ENCODE peak calls at places on chromosome 4, in seven cellular contexts. One of them, this sample, is unnamed.

GRCh38 chr4:137997496-137997895 is 244.7 kb downstream of the SLC7A11 start:
- DNase-seq in small intestine: no peak
- DNase-seq in dorsolateral prefrontal cortex: no peak
- DNase-seq in neural progenitor cell: peak; percentile 48
- DNase-seq in tibial artery: no peak
- DNase-seq in substantia nigra: no peak
- DNase-seq in CD4-positive, alpha-beta T cell: no peak
- DNase-seq in this sample: no peak

GRCh38 chr4:95637047-95637600 is 88.4 kb upstream of the UNC5C start:
- DNase-seq in small intestine: no peak
- DNase-seq in dorsolateral prefrontal cortex: no peak
- DNase-seq in neural progenitor cell: peak; percentile 55
- DNase-seq in tibial artery: no peak
- DNase-seq in substantia nigra: no peak
- DNase-seq in CD4-positive, alpha-beta T cell: no peak
- DNase-seq in this sample: no peak

GRCh38 chr4:74632634-74633033 is 161.7 kb downstream of the BTC start:
- DNase-seq in small intestine: no peak
- DNase-seq in dorsolateral prefrontal cortex: no peak
- DNase-seq in neural progenitor cell: no peak
- DNase-seq in tibial artery: peak; percentile 57
- DNase-seq in substantia nigra: no peak
- DNase-seq in CD4-positive, alpha-beta T cell: no peak
- DNase-seq in this sample: no peak

GRCh38 chr4:128334256-128334655 is 46.6 kb upstream of the PGRMC2 start:
- DNase-seq in small intestine: no peak
- DNase-seq in dorsolateral prefrontal cortex: no peak
- DNase-seq in neural progenitor cell: no peak
- DNase-seq in tibial artery: no peak
- DNase-seq in substantia nigra: no peak
- DNase-seq in CD4-positive, alpha-beta T cell: no peak
- DNase-seq in this sample: no peak

GRCh38 chr4:28357985-28358384 is 1497.3 kb downstream of the STIM2 start:
- DNase-seq in small intestine: no peak
- DNase-seq in dorsolateral prefrontal cortex: peak; percentile 20
- DNase-seq in neural progenitor cell: peak; percentile 42
- DNase-seq in tibial artery: no peak
- DNase-seq in substantia nigra: no peak
- DNase-seq in CD4-positive, alpha-beta T cell: no peak
- DNase-seq in this sample: no peak

GRCh38 chr4:185203380-185204237 is at the start of gene CFAP97:
- DNase-seq in small intestine: peak; percentile 79
- DNase-seq in dorsolateral prefrontal cortex: peak; percentile 83
- DNase-seq in neural progenitor cell: peak; percentile 85
- DNase-seq in tibial artery: peak; percentile 96
- DNase-seq in substantia nigra: peak; percentile 43
- DNase-seq in CD4-positive, alpha-beta T cell: peak; percentile 80
- DNase-seq in this sample: peak; percentile 87

GRCh38 chr4:114383721-114384120 is 214.9 kb upstream of the UGT8 start:
- DNase-seq in small intestine: no peak
- DNase-seq in dorsolateral prefrontal cortex: no peak
- DNase-seq in neural progenitor cell: no peak
- DNase-seq in tibial artery: no peak
- DNase-seq in substantia nigra: no peak
- DNase-seq in CD4-positive, alpha-beta T cell: no peak
- DNase-seq in this sample: no peak

GRCh38 chr4:62517721-62518120 is 1317.6 kb downstream of the ADGRL3 start:
- DNase-seq in small intestine: no peak
- DNase-seq in dorsolateral prefrontal cortex: no peak
- DNase-seq in neural progenitor cell: no peak
- DNase-seq in tibial artery: no peak
- DNase-seq in substantia nigra: no peak
- DNase-seq in CD4-positive, alpha-beta T cell: no peak
- DNase-seq in this sample: no peak

GRCh38 chr4:17324431-17324830 is 187.5 kb downstream of the QDPR start:
- DNase-seq in small intestine: peak; percentile 7
- DNase-seq in dorsolateral prefrontal cortex: no peak
- DNase-seq in neural progenitor cell: peak; percentile 67
- DNase-seq in tibial artery: no peak
- DNase-seq in substantia nigra: no peak
- DNase-seq in CD4-positive, alpha-beta T cell: peak; percentile 41
- DNase-seq in this sample: no peak

GRCh38 chr4:140839888-140840790 is 84.0 kb upstream of the TBC1D9 start:
- DNase-seq in small intestine: no peak
- DNase-seq in dorsolateral prefrontal cortex: no peak
- DNase-seq in neural progenitor cell: peak; percentile 9
- DNase-seq in tibial artery: no peak
- DNase-seq in substantia nigra: no peak
- DNase-seq in CD4-positive, alpha-beta T cell: no peak
- DNase-seq in this sample: no peak

GRCh38 chr4:139875456-139875855 is 209.8 kb downstream of the MGST2 start:
- DNase-seq in small intestine: no peak
- DNase-seq in dorsolateral prefrontal cortex: no peak
- DNase-seq in neural progenitor cell: peak; percentile 69
- DNase-seq in tibial artery: no peak
- DNase-seq in substantia nigra: no peak
- DNase-seq in CD4-positive, alpha-beta T cell: no peak
- DNase-seq in this sample: no peak

GRCh38 chr4:2583092-2583491 is 46.6 kb downstream of the FAM193A start:
- DNase-seq in small intestine: no peak
- DNase-seq in dorsolateral prefrontal cortex: no peak
- DNase-seq in neural progenitor cell: no peak
- DNase-seq in tibial artery: no peak
- DNase-seq in substantia nigra: no peak
- DNase-seq in CD4-positive, alpha-beta T cell: no peak
- DNase-seq in this sample: no peak

GRCh38 chr4:97720869-97721432 is 422.3 kb downstream of the STPG2 start:
- DNase-seq in small intestine: peak; percentile 63
- DNase-seq in dorsolateral prefrontal cortex: no peak
- DNase-seq in neural progenitor cell: peak; percentile 7
- DNase-seq in tibial artery: no peak
- DNase-seq in substantia nigra: no peak
- DNase-seq in CD4-positive, alpha-beta T cell: no peak
- DNase-seq in this sample: no peak

GRCh38 chr4:104975617-104976016 is 171.1 kb upstream of the TET2 start:
- DNase-seq in small intestine: no peak
- DNase-seq in dorsolateral prefrontal cortex: no peak
- DNase-seq in neural progenitor cell: no peak
- DNase-seq in tibial artery: no peak
- DNase-seq in substantia nigra: no peak
- DNase-seq in CD4-positive, alpha-beta T cell: no peak
- DNase-seq in this sample: no peak

GRCh38 chr4:135552131-135552530 is 1350.5 kb upstream of the PABPC4L start:
- DNase-seq in small intestine: no peak
- DNase-seq in dorsolateral prefrontal cortex: no peak
- DNase-seq in neural progenitor cell: no peak
- DNase-seq in tibial artery: no peak
- DNase-seq in substantia nigra: no peak
- DNase-seq in CD4-positive, alpha-beta T cell: no peak
- DNase-seq in this sample: no peak

GRCh38 chr4:184267673-184268573 is 50.2 kb upstream of the ENPP6 start:
- DNase-seq in small intestine: peak; percentile 77
- DNase-seq in dorsolateral prefrontal cortex: no peak
- DNase-seq in neural progenitor cell: no peak
- DNase-seq in tibial artery: no peak
- DNase-seq in substantia nigra: peak; percentile 25
- DNase-seq in CD4-positive, alpha-beta T cell: peak; percentile 65
- DNase-seq in this sample: peak; percentile 38

GRCh38 chr4:99459546-99460042 is 24.5 kb upstream of the ADH7 start:
- DNase-seq in small intestine: no peak
- DNase-seq in dorsolateral prefrontal cortex: no peak
- DNase-seq in neural progenitor cell: no peak
- DNase-seq in tibial artery: no peak
- DNase-seq in substantia nigra: no peak
- DNase-seq in CD4-positive, alpha-beta T cell: no peak
- DNase-seq in this sample: no peak

GRCh38 chr4:128282516-128282915 is 5.1 kb downstream of the PGRMC2 start:
- DNase-seq in small intestine: no peak
- DNase-seq in dorsolateral prefrontal cortex: no peak
- DNase-seq in neural progenitor cell: no peak
- DNase-seq in tibial artery: no peak
- DNase-seq in substantia nigra: no peak
- DNase-seq in CD4-positive, alpha-beta T cell: no peak
- DNase-seq in this sample: no peak

GRCh38 chr4:160038560-160038959 is 935.7 kb downstream of the RAPGEF2 start:
- DNase-seq in small intestine: no peak
- DNase-seq in dorsolateral prefrontal cortex: no peak
- DNase-seq in neural progenitor cell: no peak
- DNase-seq in tibial artery: no peak
- DNase-seq in substantia nigra: no peak
- DNase-seq in CD4-positive, alpha-beta T cell: no peak
- DNase-seq in this sample: no peak

GRCh38 chr4:2798399-2799301 is 5.8 kb downstream of the SH3BP2 start:
- DNase-seq in small intestine: peak; percentile 86
- DNase-seq in dorsolateral prefrontal cortex: no peak
- DNase-seq in neural progenitor cell: peak; percentile 4
- DNase-seq in tibial artery: peak; percentile 81
- DNase-seq in substantia nigra: no peak
- DNase-seq in CD4-positive, alpha-beta T cell: peak; percentile 46
- DNase-seq in this sample: no peak

GRCh38 chr4:8777320-8778196 is 94.1 kb downstream of the HMX1 start:
- DNase-seq in small intestine: no peak
- DNase-seq in dorsolateral prefrontal cortex: no peak
- DNase-seq in neural progenitor cell: no peak
- DNase-seq in tibial artery: no peak
- DNase-seq in substantia nigra: no peak
- DNase-seq in CD4-positive, alpha-beta T cell: no peak
- DNase-seq in this sample: no peak

GRCh38 chr4:38676986-38677385 is 13.0 kb downstream of the KLF3 start:
- DNase-seq in small intestine: no peak
- DNase-seq in dorsolateral prefrontal cortex: no peak
- DNase-seq in neural progenitor cell: no peak
- DNase-seq in tibial artery: no peak
- DNase-seq in substantia nigra: no peak
- DNase-seq in CD4-positive, alpha-beta T cell: no peak
- DNase-seq in this sample: no peak

GRCh38 chr4:38681283-38682066 is 17.5 kb downstream of the KLF3 start:
- DNase-seq in small intestine: no peak
- DNase-seq in dorsolateral prefrontal cortex: no peak
- DNase-seq in neural progenitor cell: no peak
- DNase-seq in tibial artery: no peak
- DNase-seq in substantia nigra: no peak
- DNase-seq in CD4-positive, alpha-beta T cell: no peak
- DNase-seq in this sample: no peak

GRCh38 chr4:38677466-38677865 is 13.5 kb downstream of the KLF3 start:
- DNase-seq in small intestine: no peak
- DNase-seq in dorsolateral prefrontal cortex: no peak
- DNase-seq in neural progenitor cell: no peak
- DNase-seq in tibial artery: no peak
- DNase-seq in substantia nigra: no peak
- DNase-seq in CD4-positive, alpha-beta T cell: no peak
- DNase-seq in this sample: no peak

GRCh38 chr4:38675167-38676121 is 11.4 kb downstream of the KLF3 start:
- DNase-seq in small intestine: peak; percentile 84
- DNase-seq in dorsolateral prefrontal cortex: peak; percentile 46
- DNase-seq in neural progenitor cell: peak; percentile 90
- DNase-seq in tibial artery: peak; percentile 85
- DNase-seq in substantia nigra: no peak
- DNase-seq in CD4-positive, alpha-beta T cell: peak; percentile 81
- DNase-seq in this sample: peak; percentile 56

GRCh38 chr4:38678078-38678477 is 14.1 kb downstream of the KLF3 start:
- DNase-seq in small intestine: no peak
- DNase-seq in dorsolateral prefrontal cortex: no peak
- DNase-seq in neural progenitor cell: no peak
- DNase-seq in tibial artery: no peak
- DNase-seq in substantia nigra: no peak
- DNase-seq in CD4-positive, alpha-beta T cell: no peak
- DNase-seq in this sample: no peak
- H3K27ac ChIP-seq in small intestine: peak overlapping the region; percentile 14
- H3K27ac ChIP-seq in dorsolateral prefrontal cortex: peak overlapping the region; percentile 99
- H3K27ac ChIP-seq in neural progenitor cell: no peak overlapping the region
- H3K27ac ChIP-seq in tibial artery: no peak overlapping the region
- H3K27ac ChIP-seq in substantia nigra: peak overlapping the region; percentile 85
- H3K27ac ChIP-seq in CD4-positive, alpha-beta T cell: no peak overlapping the region
- H3K27ac ChIP-seq in this sample: peak overlapping the region; percentile 42

GRCh38 chr4:186680649-186681048 is 43.0 kb downstream of the FAT1 start:
- DNase-seq in small intestine: no peak
- DNase-seq in dorsolateral prefrontal cortex: no peak
- DNase-seq in neural progenitor cell: no peak
- DNase-seq in tibial artery: no peak
- DNase-seq in substantia nigra: no peak
- DNase-seq in CD4-positive, alpha-beta T cell: no peak
- DNase-seq in this sample: no peak

GRCh38 chr4:186676531-186677158 is 47.0 kb downstream of the FAT1 start:
- DNase-seq in small intestine: no peak
- DNase-seq in dorsolateral prefrontal cortex: no peak
- DNase-seq in neural progenitor cell: peak; percentile 24
- DNase-seq in tibial artery: no peak
- DNase-seq in substantia nigra: no peak
- DNase-seq in CD4-positive, alpha-beta T cell: no peak
- DNase-seq in this sample: no peak
- H3K27ac ChIP-seq in small intestine: no peak overlapping the region
- H3K27ac ChIP-seq in dorsolateral prefrontal cortex: no peak overlapping the region
- H3K27ac ChIP-seq in neural progenitor cell: peak overlapping the region; percentile 60
- H3K27ac ChIP-seq in tibial artery: peak overlapping the region; percentile 5
- H3K27ac ChIP-seq in substantia nigra: no peak overlapping the region
- H3K27ac ChIP-seq in CD4-positive, alpha-beta T cell: no peak overlapping the region
- H3K27ac ChIP-seq in this sample: no peak overlapping the region

GRCh38 chr4:102438396-102438795 is 62.8 kb upstream of the NFKB1 start:
- DNase-seq in small intestine: no peak
- DNase-seq in dorsolateral prefrontal cortex: no peak
- DNase-seq in neural progenitor cell: no peak
- DNase-seq in tibial artery: no peak
- DNase-seq in substantia nigra: no peak
- DNase-seq in CD4-positive, alpha-beta T cell: no peak
- DNase-seq in this sample: no peak

GRCh38 chr4:102440498-102440897 is 60.7 kb upstream of the NFKB1 start:
- DNase-seq in small intestine: no peak
- DNase-seq in dorsolateral prefrontal cortex: no peak
- DNase-seq in neural progenitor cell: no peak
- DNase-seq in tibial artery: no peak
- DNase-seq in substantia nigra: no peak
- DNase-seq in CD4-positive, alpha-beta T cell: no peak
- DNase-seq in this sample: no peak

GRCh38 chr4:102441978-102442890 is 58.9 kb upstream of the NFKB1 start:
- DNase-seq in small intestine: peak; percentile 44
- DNase-seq in dorsolateral prefrontal cortex: no peak
- DNase-seq in neural progenitor cell: no peak
- DNase-seq in tibial artery: no peak
- DNase-seq in substantia nigra: no peak
- DNase-seq in CD4-positive, alpha-beta T cell: no peak
- DNase-seq in this sample: no peak

GRCh38 chr4:102438873-102439614 is 62.1 kb upstream of the NFKB1 start:
- DNase-seq in small intestine: peak; percentile 15
- DNase-seq in dorsolateral prefrontal cortex: no peak
- DNase-seq in neural progenitor cell: no peak
- DNase-seq in tibial artery: no peak
- DNase-seq in substantia nigra: no peak
- DNase-seq in CD4-positive, alpha-beta T cell: no peak
- DNase-seq in this sample: no peak

GRCh38 chr4:102439835-102440234 is 61.3 kb upstream of the NFKB1 start:
- DNase-seq in small intestine: no peak
- DNase-seq in dorsolateral prefrontal cortex: no peak
- DNase-seq in neural progenitor cell: no peak
- DNase-seq in tibial artery: no peak
- DNase-seq in substantia nigra: no peak
- DNase-seq in CD4-positive, alpha-beta T cell: no peak
- DNase-seq in this sample: no peak
- H3K27ac ChIP-seq in small intestine: no peak overlapping the region
- H3K27ac ChIP-seq in dorsolateral prefrontal cortex: peak overlapping the region; percentile 41
- H3K27ac ChIP-seq in neural progenitor cell: no peak overlapping the region
- H3K27ac ChIP-seq in tibial artery: no peak overlapping the region
- H3K27ac ChIP-seq in substantia nigra: no peak overlapping the region
- H3K27ac ChIP-seq in CD4-positive, alpha-beta T cell: no peak overlapping the region
- H3K27ac ChIP-seq in this sample: no peak overlapping the region

GRCh38 chr4:40909363-40909876 is 159.7 kb downstream of the NSUN7 start:
- DNase-seq in small intestine: no peak
- DNase-seq in dorsolateral prefrontal cortex: no peak
- DNase-seq in neural progenitor cell: no peak
- DNase-seq in tibial artery: peak; percentile 72
- DNase-seq in substantia nigra: no peak
- DNase-seq in CD4-positive, alpha-beta T cell: no peak
- DNase-seq in this sample: peak; percentile 13
- H3K27ac ChIP-seq in small intestine: no peak overlapping the region
- H3K27ac ChIP-seq in dorsolateral prefrontal cortex: no peak overlapping the region
- H3K27ac ChIP-seq in neural progenitor cell: no peak overlapping the region
- H3K27ac ChIP-seq in tibial artery: peak overlapping the region; percentile 50
- H3K27ac ChIP-seq in substantia nigra: no peak overlapping the region
- H3K27ac ChIP-seq in CD4-positive, alpha-beta T cell: no peak overlapping the region
- H3K27ac ChIP-seq in this sample: peak overlapping the region; percentile 77